ENCODE peak calls at places on chromosomes 1 and 21, in five cellular contexts. S is fibroblast of the aortic adventitia, R is GM23338, U is dorsolateral prefrontal cortex, M is adrenal gland. O is an unnamed sample.

GRCh38 chr1:231040800-231041704 is 998 bp upstream of the FAM89A start:
- DNase-seq in S (no peak), R (peak), U (no peak), M (peak), O (no peak)

GRCh38 chr1:113456967-113457366 is 66.7 kb downstream of the MAGI3 start:
- DNase-seq in S (peak), R (no peak), U (no peak), M (peak), O (peak)

GRCh38 chr1:223249854-223250631 is 107.0 kb upstream of the TLR5 start:
- DNase-seq in S (no peak), R (no peak), U (no peak), M (no peak), O (no peak)

GRCh38 chr1:244341455-244342450 is 110.0 kb downstream of the ADSS2 start:
- DNase-seq in S (no peak), R (peak), U (peak), M (no peak), O (peak)

GRCh38 chr1:154342836-154343472 is 17.6 kb downstream of the ATP8B2 start:
- DNase-seq in S (no peak), R (no peak), U (no peak), M (no peak), O (no peak)

GRCh38 chr1:157969693-157970485 is 23.6 kb upstream of the KIRREL1 start:
- DNase-seq in S (peak), R (peak), U (no peak), M (peak), O (peak)

GRCh38 chr1:244049969-244050834 is 881 bp upstream of the ZBTB18 start:
- DNase-seq in S (no peak), R (peak), U (no peak), M (peak), O (no peak)

GRCh38 chr1:58732087-58732486 is 32.2 kb upstream of the MYSM1 start:
- DNase-seq in S (peak), R (no peak), U (no peak), M (no peak), O (peak)

GRCh38 chr1:7313081-7313546 is 458.0 kb upstream of the VAMP3 start:
- DNase-seq in S (no peak), R (no peak), U (no peak), M (peak), O (no peak)

GRCh38 chr1:27504588-27505419 is 14.8 kb upstream of the WASF2 start:
- DNase-seq in S (peak), R (peak), U (peak), M (peak), O (peak)

GRCh38 chr21:32645261-32646182 is 33.3 kb upstream of the CFAP298 start:
- DNase-seq in S (no peak), R (peak), U (no peak), M (no peak), O (no peak)

GRCh38 chr1:228341814-228342626 is 64.6 kb downstream of the TRIM11 start:
- DNase-seq in S (no peak), R (no peak), U (peak), M (peak), O (no peak)

GRCh38 chr1:92803140-92803887 is 18.4 kb upstream of the EVI5 start:
- DNase-seq in S (peak), R (no peak), U (no peak), M (no peak), O (no peak)

GRCh38 chr1:115768549-115768948 is at the start of gene CASQ2:
- DNase-seq in S (no peak), R (no peak), U (no peak), M (no peak), O (no peak)

GRCh38 chr1:158520955-158521665 is 33.1 kb downstream of the OR6Y1 start:
- DNase-seq in S (no peak), R (peak), U (no peak), M (no peak), O (no peak)

GRCh38 chr21:35475006-35475405 is 425.9 kb upstream of the RUNX1 start:
- DNase-seq in S (peak), R (no peak), U (no peak), M (no peak), O (peak)

GRCh38 chr21:41660748-41661147 is 106.1 kb downstream of the RIPK4 start:
- DNase-seq in S (no peak), R (no peak), U (no peak), M (no peak), O (no peak)

GRCh38 chr1:81004011-81004410 is 796.7 kb upstream of the ADGRL2 start:
- DNase-seq in S (no peak), R (no peak), U (no peak), M (no peak), O (no peak)

GRCh38 chr1:185453496-185454192 is 136.6 kb upstream of the IVNS1ABP start:
- DNase-seq in S (peak), R (no peak), U (no peak), M (no peak), O (peak)

GRCh38 chr1:43937179-43937865 is 3.7 kb downstream of the ARTN start:
- DNase-seq in S (no peak), R (no peak), U (no peak), M (no peak), O (no peak)

GRCh38 chr1:235923466-235924008 is 56.8 kb upstream of the LYST start:
- DNase-seq in S (peak), R (no peak), U (no peak), M (no peak), O (no peak)

GRCh38 chr1:147287133-147287865 is 44.8 kb downstream of the CHD1L start:
- DNase-seq in S (peak), R (no peak), U (no peak), M (no peak), O (no peak)

GRCh38 chr1:41672641-41673313 is 188.3 kb upstream of the EDN2 start:
- DNase-seq in S (no peak), R (no peak), U (no peak), M (no peak), O (peak)

GRCh38 chr1:217205578-217205977 is 425.3 kb downstream of the GPATCH2 start:
- DNase-seq in S (no peak), R (no peak), U (no peak), M (no peak), O (no peak)

GRCh38 chr1:172135923-172136610 is 284.4 kb upstream of the C1orf105 start:
- DNase-seq in S (peak), R (no peak), U (no peak), M (no peak), O (peak)

GRCh38 chr1:66374148-66374547 is 159.8 kb upstream of the SGIP1 start:
- DNase-seq in S (no peak), R (no peak), U (no peak), M (no peak), O (no peak)

GRCh38 chr1:222347627-222348026 is 200.3 kb downstream of the HHIPL2 start:
- DNase-seq in S (no peak), R (no peak), U (no peak), M (no peak), O (no peak)

GRCh38 chr1:164630626-164631396 is 71.8 kb downstream of the PBX1 start:
- DNase-seq in S (peak), R (no peak), U (no peak), M (no peak), O (peak)

GRCh38 chr1:15417365-15417934 is 7.8 kb downstream of the EFHD2 start:
- DNase-seq in S (no peak), R (no peak), U (no peak), M (no peak), O (peak)

GRCh38 chr1:212699839-212700596 is at the start of gene BATF3:
- DNase-seq in S (no peak), R (peak), U (peak), M (peak), O (peak)

GRCh38 chr1:227451954-227452353 is 111.4 kb upstream of the ZNF678 start:
- DNase-seq in S (no peak), R (no peak), U (no peak), M (no peak), O (no peak)

GRCh38 chr1:155553349-155553748 is 9.3 kb downstream of the ASH1L start:
- DNase-seq in S (no peak), R (no peak), U (no peak), M (no peak), O (no peak)

GRCh38 chr1:154765970-154766369 is 104.1 kb downstream of the KCNN3 start:
- DNase-seq in S (no peak), R (peak), U (peak), M (no peak), O (peak)

GRCh38 chr1:209861242-209861641 is 33.5 kb downstream of the UTP25 start:
- DNase-seq in S (peak), R (no peak), U (no peak), M (no peak), O (no peak)

GRCh38 chr1:183070923-183071618 is 47.9 kb downstream of the LAMC1 start:
- DNase-seq in S (peak), R (peak), U (no peak), M (no peak), O (peak)

GRCh38 chr1:201505505-201505893 is 1.4 kb downstream of the CSRP1 start:
- DNase-seq in S (peak), R (no peak), U (no peak), M (no peak), O (peak)

GRCh38 chr21:40714516-40714915 is 132.4 kb downstream of the DSCAM start:
- DNase-seq in S (no peak), R (no peak), U (no peak), M (no peak), O (no peak)

GRCh38 chr1:7515896-7516295 is 255.2 kb upstream of the VAMP3 start:
- DNase-seq in S (no peak), R (no peak), U (no peak), M (no peak), O (no peak)

GRCh38 chr1:224433671-224434446 is 738 bp downstream of the WDR26 start:
- DNase-seq in S (no peak), R (peak), U (peak), M (peak), O (peak)
- H3K4me3 ChIP-seq in S (peak), R (peak), U (peak), M (peak), O (peak)

DNA sequence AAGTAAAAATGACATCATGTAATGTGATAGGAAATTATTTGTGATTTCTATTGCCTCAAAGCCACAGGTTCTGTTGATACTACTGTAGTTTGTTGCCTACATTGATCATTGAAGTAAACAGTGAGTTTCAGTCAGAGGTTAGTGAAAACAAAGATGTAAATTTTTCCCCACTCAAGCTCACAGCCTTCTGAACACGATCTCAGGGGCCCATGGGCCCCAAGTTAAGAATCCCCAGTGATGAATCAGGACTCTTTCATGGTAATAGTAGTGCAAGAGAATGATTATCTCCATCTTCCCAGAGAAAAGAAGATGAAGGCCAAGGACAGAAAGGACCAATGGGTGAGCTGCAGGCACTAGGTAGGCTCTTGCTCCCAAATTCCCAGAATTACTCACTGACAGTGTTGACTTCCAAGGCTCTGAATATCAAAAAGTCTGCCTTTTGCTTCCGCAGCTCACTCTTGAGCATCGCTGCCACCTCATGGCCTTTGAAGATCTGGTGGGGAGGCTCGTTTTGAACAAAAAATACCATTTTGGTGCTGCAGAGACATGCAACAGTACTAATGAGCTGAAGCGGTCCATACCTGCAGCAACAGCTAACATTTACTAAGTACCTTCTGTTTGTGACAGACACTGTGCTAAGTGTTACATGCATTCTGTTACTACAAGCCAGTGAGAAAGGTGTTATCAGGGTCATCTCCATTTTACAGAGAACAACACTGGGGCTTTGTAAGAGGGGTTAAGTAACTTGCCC is 113.3 kb downstream of the KIAA0319L start:
- DNase-seq in S (peak), R (peak), U (no peak), M (no peak), O (peak)
- TF ChIP-seq CTCF in S (peak), R (peak), U (no peak), M (no peak), O (peak)

DNA sequence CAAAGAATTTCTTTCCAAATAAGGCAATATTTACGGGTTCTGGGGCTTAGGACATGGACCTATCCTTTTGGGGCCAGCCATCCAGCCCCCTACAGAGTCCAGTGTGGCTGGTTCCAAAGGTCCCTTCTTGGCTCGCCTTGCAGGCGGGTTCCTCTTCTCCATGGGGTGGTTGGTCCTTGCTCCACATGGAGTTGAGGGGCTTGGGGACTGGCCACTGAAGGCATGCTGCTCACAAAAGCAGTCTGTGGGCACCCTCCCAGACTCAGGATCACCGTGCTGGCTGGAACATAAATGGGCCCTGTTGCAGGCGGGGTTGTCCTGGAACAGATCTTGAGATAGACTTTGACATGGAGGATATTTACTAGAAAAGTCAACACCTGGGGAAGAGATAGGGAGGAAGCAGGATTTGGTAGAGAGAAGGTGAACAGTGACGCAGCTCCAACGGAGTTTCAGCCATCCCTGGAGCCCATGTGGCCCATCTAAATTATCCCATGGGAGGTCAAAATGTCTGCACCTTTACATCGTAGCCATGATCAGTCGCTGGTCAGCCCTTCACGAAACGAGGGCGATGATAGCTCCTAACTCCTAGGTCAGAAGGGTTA is 39.1 kb upstream of the LRP8 start:
- DNase-seq in S (no peak), R (no peak), U (peak), M (peak), O (no peak)
- H3K4me3 ChIP-seq in S (no peak), R (no peak), U (no peak), M (no peak), O (no peak)

GRCh38 chr1:178055093-178055492 is 38.8 kb upstream of the RASAL2 start:
- DNase-seq in S (peak), R (peak), U (peak), M (no peak), O (peak)
- TF ChIP-seq CTCF in S (peak), R (peak), U (peak), M (no peak), O (peak)

O was measured in AG10803.